ENCODE peak calls at places on chromosomes 16 and 17, in four cellular contexts. P is brain microvascular endothelial cell, D is Panc1, Y is H9. Q is an unnamed sample.

GRCh38 chr17:8159459-8160223 is 3.1 kb downstream of the VAMP2 start:
- DNase-seq in P (no peak), Y (no peak), D (no peak), Q (no peak)

GRCh38 chr17:31558748-31559646 is 167.5 kb downstream of the RAB11FIP4 start:
- DNase-seq in P (peak; percentile 56), D (no peak), Y (peak; percentile 88), Q (no peak)

GRCh38 chr16:79768594-79768993 is 168.1 kb upstream of the MAF start:
- DNase-seq in D (no peak), P (no peak), Y (no peak), Q (no peak)

GRCh38 chr16:2236362-2237075 is at the start of gene DNASE1L2:
- DNase-seq in P (no peak), D (no peak), Y (peak; percentile 66), Q (no peak)

GRCh38 chr17:37025847-37026533 is 77.2 kb downstream of the AATF start:
- DNase-seq in P (no peak), D (no peak), Y (no peak), Q (no peak)

GRCh38 chr17:59366773-59367656 is 35.6 kb downstream of the YPEL2 start:
- DNase-seq in P (peak; percentile 60), Y (no peak), D (no peak), Q (no peak)

GRCh38 chr17:50672831-50673551 is 34.7 kb downstream of the ANKRD40 start:
- DNase-seq in Y (no peak), D (no peak), P (no peak), Q (no peak)

GRCh38 chr17:21296097-21297025 is 11.8 kb downstream of the MAP2K3 start:
- DNase-seq in P (no peak), Y (no peak), D (no peak), Q (no peak)

GRCh38 chr16:31451681-31452351 is 7.5 kb upstream of the ARMC5 start:
- DNase-seq in Y (peak; percentile 74), P (peak; percentile 64), D (no peak), Q (peak; percentile 63)

GRCh38 chr16:66170989-66171388 is 195.5 kb upstream of the CDH5 start:
- DNase-seq in P (no peak), D (no peak), Y (no peak), Q (no peak)

GRCh38 chr17:73255671-73256181 is 6.0 kb downstream of the CPSF4L start:
- DNase-seq in Y (peak; percentile 85), D (peak; percentile 56), P (peak; percentile 25), Q (no peak)

GRCh38 chr17:36728030-36728991 is 126.9 kb downstream of the MRM1 start:
- DNase-seq in Y (no peak), P (no peak), D (no peak), Q (no peak)

GRCh38 chr17:56939869-56940484 is 20.9 kb downstream of the COIL start:
- DNase-seq in P (no peak), D (peak; percentile 45), Y (no peak), Q (peak; percentile 20)

GRCh38 chr16:10170016-10170415 is 12.2 kb downstream of the GRIN2A start:
- DNase-seq in D (no peak), P (no peak), Y (no peak), Q (no peak)

GRCh38 chr17:1720856-1721386 is 3.6 kb upstream of the WDR81 start:
- DNase-seq in Y (peak; percentile 83), P (peak; percentile 33), D (no peak), Q (no peak)

GRCh38 chr17:38465420-38466345 is 37.4 kb downstream of the ARHGAP23 start:
- DNase-seq in P (no peak), D (no peak), Y (no peak), Q (no peak)

GRCh38 chr16:12541672-12542071 is 262.0 kb downstream of the CPPED1 start:
- DNase-seq in P (no peak), D (no peak), Y (no peak), Q (no peak)

GRCh38 chr16:77736879-77737278 is 14.6 kb downstream of the NUDT7 start:
- DNase-seq in P (no peak), D (no peak), Y (no peak), Q (no peak)

GRCh38 chr17:6589266-6589946 is 33.1 kb upstream of the PITPNM3 start:
- DNase-seq in Y (no peak), D (no peak), P (no peak), Q (no peak)

GRCh38 chr16:2762711-2763110 is 10.3 kb downstream of the SRRM2 start:
- DNase-seq in D (no peak), Y (no peak), P (no peak), Q (no peak)

GRCh38 chr16:56970934-56971767 is 9.4 kb downstream of the CETP start:
- DNase-seq in P (no peak), Y (no peak), D (no peak), Q (no peak)

GRCh38 chr16:65002265-65002664 is 119.6 kb downstream of the CDH11 start:
- DNase-seq in D (no peak), P (peak; percentile 79), Y (no peak), Q (no peak)

GRCh38 chr16:23852794-23853562 is 17.2 kb downstream of the PRKCB start:
- DNase-seq in P (no peak), D (no peak), Y (no peak), Q (no peak)

GRCh38 chr16:19524356-19524865 is 669 bp downstream of the CCP110 start:
- DNase-seq in Y (no peak), D (no peak), P (no peak), Q (no peak)

GRCh38 chr16:65153365-65154105 is 31.7 kb upstream of the CDH11 start:
- DNase-seq in P (no peak), D (no peak), Y (no peak), Q (no peak)

GRCh38 chr16:81319221-81319912 is 4.6 kb downstream of the GAN start:
- DNase-seq in D (no peak), Y (no peak), P (peak; percentile 81), Q (peak; percentile 20)

GRCh38 chr16:1996175-1996574 is 6.4 kb downstream of the SYNGR3 start:
- DNase-seq in P (no peak), D (no peak), Y (no peak), Q (no peak)

GRCh38 chr17:7293821-7294613 is 422 bp downstream of the YBX2 start:
- DNase-seq in Y (peak; percentile 92), D (no peak), P (no peak), Q (no peak)

GRCh38 chr17:78108726-78109488 is 19.6 kb downstream of the TMC6 start:
- DNase-seq in D (no peak), Y (no peak), P (no peak), Q (no peak)

GRCh38 chr16:85395207-85395912 is 217.8 kb upstream of the GSE1 start:
- DNase-seq in D (no peak), Y (no peak), P (peak; percentile 95), Q (peak; percentile 96)

GRCh38 chr16:86242244-86243122 is 267.8 kb upstream of the FOXF1 start:
- DNase-seq in Y (no peak), D (no peak), P (no peak), Q (no peak)

GRCh38 chr17:2690165-2691068 is 21.1 kb downstream of the CLUH start:
- DNase-seq in Y (peak; percentile 44), D (no peak), P (no peak), Q (no peak)

GRCh38 chr16:14003119-14003570 is 68.0 kb upstream of the MRTFB start:
- DNase-seq in P (peak; percentile 44), D (no peak), Y (peak; percentile 80), Q (no peak)

GRCh38 chr16:14004031-14004718 is 66.9 kb upstream of the MRTFB start:
- DNase-seq in D (no peak), Y (no peak), P (no peak), Q (no peak)

GRCh38 chr16:14005335-14005734 is 65.8 kb upstream of the MRTFB start:
- DNase-seq in Y (no peak), P (no peak), D (no peak), Q (no peak)

GRCh38 chr16:14002416-14002815 is 68.7 kb upstream of the MRTFB start:
- DNase-seq in P (no peak), Y (no peak), D (no peak), Q (no peak)

DNA sequence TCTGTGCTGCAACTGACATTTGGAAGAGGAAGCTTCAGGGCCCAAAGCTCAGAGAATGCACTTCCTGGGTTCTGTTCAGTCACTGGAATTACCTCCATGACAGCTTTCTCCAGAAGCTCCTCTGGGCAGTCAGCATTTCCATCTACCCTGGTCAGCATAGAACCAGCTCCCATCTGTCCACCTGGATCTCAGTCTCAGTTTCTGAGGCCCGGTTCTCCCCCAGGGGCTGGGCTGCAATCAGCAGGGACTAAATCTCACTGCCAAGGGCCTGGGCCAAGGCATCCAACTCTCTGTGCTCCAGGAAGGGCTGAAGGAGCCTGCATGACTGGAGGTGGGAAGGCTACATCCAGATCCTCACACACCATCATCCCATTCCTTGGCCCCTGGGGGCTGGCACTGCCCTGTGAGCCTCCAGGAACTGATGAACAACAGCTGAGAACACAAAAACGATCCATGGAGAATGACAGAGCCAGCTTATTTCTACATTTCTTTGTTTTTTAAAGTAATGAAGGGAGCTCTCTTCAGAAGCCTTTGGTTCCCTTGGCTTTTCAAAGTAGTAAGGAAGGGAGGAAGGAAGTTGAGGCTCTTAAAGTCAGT is 66.3 kb upstream of the MRTFB start:
- DNase-seq in P (no peak), Y (no peak), D (no peak), Q (no peak)
- H3K27ac ChIP-seq in P (no peak overlapping the region), Y (no peak overlapping the region), D (peak overlapping the region; percentile 41), Q (no peak overlapping the region)

DNA sequence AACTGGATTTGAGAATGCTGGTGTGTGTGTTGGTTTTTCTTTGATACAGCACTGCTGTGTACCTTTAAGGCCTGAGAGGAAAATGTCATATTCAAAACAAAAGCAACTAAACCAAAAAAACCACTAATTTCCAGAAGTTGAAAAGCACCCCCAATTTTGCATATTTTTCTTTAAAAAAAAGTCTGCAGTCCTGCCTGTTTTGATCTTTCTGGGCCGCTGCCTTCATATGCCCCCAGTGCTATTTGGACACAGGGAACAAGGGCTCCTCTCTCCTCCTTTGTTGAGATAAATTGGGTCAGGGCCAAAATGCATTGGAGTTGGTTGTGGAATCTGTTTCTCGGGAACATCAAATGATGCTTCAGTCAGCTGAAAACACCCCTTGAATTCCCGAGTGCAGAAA is 26.9 kb downstream of the GPT2 start:
- DNase-seq in P (no peak), D (no peak), Y (no peak), Q (no peak)
- H3K27ac ChIP-seq in P (no peak overlapping the region), D (no peak overlapping the region), Y (no peak overlapping the region), Q (no peak overlapping the region)

DNA sequence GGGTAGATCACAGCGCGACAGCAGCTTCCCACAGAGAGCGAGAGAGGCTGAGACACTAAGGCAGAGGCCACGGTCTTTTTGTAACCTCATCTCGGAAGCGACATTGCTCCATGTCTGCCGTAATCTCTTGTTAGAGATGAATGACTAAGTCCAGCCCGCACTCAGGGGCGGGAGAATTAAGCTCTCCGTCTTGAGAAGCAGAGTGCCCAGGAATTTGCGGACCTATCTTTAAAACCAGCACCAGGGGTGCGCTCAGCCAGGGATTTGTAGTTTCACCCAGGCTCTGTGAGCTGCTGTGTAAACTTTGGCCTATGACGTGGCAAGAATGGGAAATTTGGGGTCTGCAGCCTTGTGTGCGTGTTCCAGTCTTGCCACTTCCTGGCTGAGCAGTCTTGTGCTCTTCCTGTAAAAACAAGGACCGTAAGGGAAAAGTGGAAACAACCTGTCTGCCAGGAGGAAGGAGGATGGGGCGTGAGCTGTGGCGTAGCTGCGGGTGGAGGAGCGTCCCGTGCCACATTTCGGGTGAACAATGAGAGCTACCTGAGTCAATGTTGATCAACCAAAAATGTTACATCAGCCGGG is 16.0 kb upstream of the JPH3 start:
- DNase-seq in P (peak; percentile 72), Y (no peak), D (no peak), Q (no peak)
- H3K27ac ChIP-seq in P (peak overlapping the region; percentile 46), Y (no peak overlapping the region), D (no peak overlapping the region), Q (no peak overlapping the region)

DNA sequence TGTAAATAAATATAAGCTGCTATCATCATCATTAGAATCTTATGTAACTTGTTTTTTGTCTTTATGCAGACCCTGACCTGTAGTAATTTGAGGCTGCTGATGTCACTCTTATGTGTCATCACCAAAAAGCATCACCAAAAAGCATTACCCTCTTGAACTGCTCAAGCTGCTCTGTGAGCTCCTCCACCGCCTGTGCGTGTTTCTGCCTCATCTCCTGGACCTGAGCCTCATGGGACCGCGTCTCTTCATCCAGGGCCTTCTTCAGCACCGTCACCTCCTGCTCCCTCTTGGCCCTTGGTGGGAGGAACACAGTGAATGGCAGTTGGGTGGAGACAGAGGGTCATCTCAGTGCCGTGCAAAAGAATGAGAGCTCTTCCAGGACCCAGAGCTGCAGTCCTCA is 82.4 kb downstream of the NDE1 start:
- DNase-seq in D (no peak), P (no peak), Y (no peak), Q (no peak)
- H3K27ac ChIP-seq in D (no peak overlapping the region), P (no peak overlapping the region), Y (no peak overlapping the region), Q (no peak overlapping the region)